ENCODE peak calls at places on chromosomes 7 and 10, in nine cellular contexts. One of them, this sample, is unnamed.

GRCh38 chr10:3132036-3133025 is 40.3 kb downstream of the PITRM1 start:
- DNase-seq in stomach: no peak
- DNase-seq in spleen: peak
- DNase-seq in HepG2: no peak
- DNase-seq in K562: no peak
- DNase-seq in transverse colon: no peak
- DNase-seq in breast epithelium: no peak
- DNase-seq in H1: no peak
- DNase-seq in upper lobe of left lung: no peak
- DNase-seq in this sample: no peak

GRCh38 chr10:3780056-3780765 is 4.8 kb downstream of the KLF6 start:
- DNase-seq in stomach: no peak
- DNase-seq in spleen: peak
- DNase-seq in HepG2: no peak
- DNase-seq in K562: no peak
- DNase-seq in transverse colon: no peak
- DNase-seq in breast epithelium: peak
- DNase-seq in H1: no peak
- DNase-seq in upper lobe of left lung: no peak
- DNase-seq in this sample: no peak

GRCh38 chr7:98394377-98394836 is 6.5 kb downstream of the BAIAP2L1 start:
- DNase-seq in stomach: no peak
- DNase-seq in spleen: no peak
- DNase-seq in HepG2: no peak
- DNase-seq in K562: no peak
- DNase-seq in transverse colon: no peak
- DNase-seq in breast epithelium: no peak
- DNase-seq in H1: no peak
- DNase-seq in upper lobe of left lung: no peak
- DNase-seq in this sample: no peak

GRCh38 chr7:148856891-148857290 is 27.2 kb downstream of the EZH2 start:
- DNase-seq in stomach: no peak
- DNase-seq in spleen: no peak
- DNase-seq in HepG2: no peak
- DNase-seq in K562: peak
- DNase-seq in transverse colon: no peak
- DNase-seq in breast epithelium: no peak
- DNase-seq in H1: no peak
- DNase-seq in upper lobe of left lung: no peak
- DNase-seq in this sample: no peak

GRCh38 chr7:36563706-36564325 is 160.5 kb downstream of the AOAH start:
- DNase-seq in stomach: no peak
- DNase-seq in spleen: no peak
- DNase-seq in HepG2: no peak
- DNase-seq in K562: no peak
- DNase-seq in transverse colon: no peak
- DNase-seq in breast epithelium: no peak
- DNase-seq in H1: no peak
- DNase-seq in upper lobe of left lung: no peak
- DNase-seq in this sample: no peak

GRCh38 chr10:21927601-21928000 is 75.9 kb downstream of the DNAJC1 start:
- DNase-seq in stomach: no peak
- DNase-seq in spleen: no peak
- DNase-seq in HepG2: no peak
- DNase-seq in K562: no peak
- DNase-seq in transverse colon: no peak
- DNase-seq in breast epithelium: no peak
- DNase-seq in H1: no peak
- DNase-seq in upper lobe of left lung: no peak
- DNase-seq in this sample: no peak

GRCh38 chr7:17185690-17186070 is 112.8 kb upstream of the AHR start:
- DNase-seq in stomach: no peak
- DNase-seq in spleen: no peak
- DNase-seq in HepG2: no peak
- DNase-seq in K562: no peak
- DNase-seq in transverse colon: no peak
- DNase-seq in breast epithelium: no peak
- DNase-seq in H1: no peak
- DNase-seq in upper lobe of left lung: no peak
- DNase-seq in this sample: no peak

GRCh38 chr10:49600781-49601400 is 9.2 kb upstream of the SLC18A3 start:
- DNase-seq in stomach: no peak
- DNase-seq in spleen: no peak
- DNase-seq in HepG2: no peak
- DNase-seq in K562: no peak
- DNase-seq in transverse colon: no peak
- DNase-seq in breast epithelium: no peak
- DNase-seq in H1: no peak
- DNase-seq in upper lobe of left lung: no peak
- DNase-seq in this sample: no peak

GRCh38 chr7:54728411-54728810 is 30.6 kb downstream of the SEC61G start:
- DNase-seq in stomach: no peak
- DNase-seq in spleen: no peak
- DNase-seq in HepG2: no peak
- DNase-seq in K562: no peak
- DNase-seq in transverse colon: no peak
- DNase-seq in breast epithelium: no peak
- DNase-seq in H1: no peak
- DNase-seq in upper lobe of left lung: no peak
- DNase-seq in this sample: no peak

GRCh38 chr10:70478191-70479160 is at the start of gene PALD1:
- DNase-seq in stomach: peak
- DNase-seq in spleen: peak
- DNase-seq in HepG2: no peak
- DNase-seq in K562: peak
- DNase-seq in transverse colon: peak
- DNase-seq in breast epithelium: peak
- DNase-seq in H1: peak
- DNase-seq in upper lobe of left lung: peak
- DNase-seq in this sample: peak

GRCh38 chr10:119029613-119030420 is at the start of gene NANOS1:
- DNase-seq in stomach: no peak
- DNase-seq in spleen: peak
- DNase-seq in HepG2: no peak
- DNase-seq in K562: peak
- DNase-seq in transverse colon: no peak
- DNase-seq in breast epithelium: no peak
- DNase-seq in H1: peak
- DNase-seq in upper lobe of left lung: no peak
- DNase-seq in this sample: no peak

GRCh38 chr10:63083904-63084689 is 49.0 kb upstream of the NRBF2 start:
- DNase-seq in stomach: peak
- DNase-seq in spleen: no peak
- DNase-seq in HepG2: peak
- DNase-seq in K562: peak
- DNase-seq in transverse colon: peak
- DNase-seq in breast epithelium: peak
- DNase-seq in H1: no peak
- DNase-seq in upper lobe of left lung: peak
- DNase-seq in this sample: no peak

GRCh38 chr10:126597206-126597605 is 73.3 kb downstream of the C10orf90 start:
- DNase-seq in stomach: no peak
- DNase-seq in spleen: no peak
- DNase-seq in HepG2: no peak
- DNase-seq in K562: no peak
- DNase-seq in transverse colon: no peak
- DNase-seq in breast epithelium: no peak
- DNase-seq in H1: no peak
- DNase-seq in upper lobe of left lung: no peak
- DNase-seq in this sample: no peak

GRCh38 chr7:106376026-106376799 is 91.4 kb upstream of the NAMPT start:
- DNase-seq in stomach: no peak
- DNase-seq in spleen: no peak
- DNase-seq in HepG2: peak
- DNase-seq in K562: no peak
- DNase-seq in transverse colon: no peak
- DNase-seq in breast epithelium: no peak
- DNase-seq in H1: no peak
- DNase-seq in upper lobe of left lung: no peak
- DNase-seq in this sample: no peak

GRCh38 chr10:131676971-131677421 is 223.8 kb upstream of the PPP2R2D start:
- DNase-seq in stomach: no peak
- DNase-seq in spleen: no peak
- DNase-seq in HepG2: no peak
- DNase-seq in K562: no peak
- DNase-seq in transverse colon: no peak
- DNase-seq in breast epithelium: no peak
- DNase-seq in H1: peak
- DNase-seq in upper lobe of left lung: no peak
- DNase-seq in this sample: no peak

GRCh38 chr7:53596230-53596629 is 560.8 kb downstream of the POM121L12 start:
- DNase-seq in stomach: no peak
- DNase-seq in spleen: no peak
- DNase-seq in HepG2: no peak
- DNase-seq in K562: no peak
- DNase-seq in transverse colon: no peak
- DNase-seq in breast epithelium: no peak
- DNase-seq in H1: no peak
- DNase-seq in upper lobe of left lung: no peak
- DNase-seq in this sample: no peak

GRCh38 chr10:69968830-69969229 is 83.8 kb upstream of the MACROH2A2 start:
- DNase-seq in stomach: peak
- DNase-seq in spleen: no peak
- DNase-seq in HepG2: peak
- DNase-seq in K562: peak
- DNase-seq in transverse colon: no peak
- DNase-seq in breast epithelium: peak
- DNase-seq in H1: peak
- DNase-seq in upper lobe of left lung: no peak
- DNase-seq in this sample: no peak

GRCh38 chr10:3735175-3735574 is 49.8 kb downstream of the KLF6 start:
- DNase-seq in stomach: no peak
- DNase-seq in spleen: no peak
- DNase-seq in HepG2: peak
- DNase-seq in K562: no peak
- DNase-seq in transverse colon: no peak
- DNase-seq in breast epithelium: no peak
- DNase-seq in H1: no peak
- DNase-seq in upper lobe of left lung: no peak
- DNase-seq in this sample: no peak

GRCh38 chr7:102284399-102284798 is 2.3 kb upstream of the SH2B2 start:
- DNase-seq in stomach: no peak
- DNase-seq in spleen: no peak
- DNase-seq in HepG2: no peak
- DNase-seq in K562: no peak
- DNase-seq in transverse colon: peak
- DNase-seq in breast epithelium: no peak
- DNase-seq in H1: no peak
- DNase-seq in upper lobe of left lung: no peak
- DNase-seq in this sample: no peak
- TF ChIP-seq POLR2A in stomach: no peak
- TF ChIP-seq POLR2A in spleen: no peak
- TF ChIP-seq POLR2A in HepG2: no peak
- TF ChIP-seq POLR2A in K562: no peak
- TF ChIP-seq POLR2A in transverse colon: no peak
- TF ChIP-seq POLR2A in breast epithelium: no peak
- TF ChIP-seq POLR2A in H1: no peak
- TF ChIP-seq POLR2A in upper lobe of left lung: no peak
- TF ChIP-seq POLR2A in this sample: no peak

GRCh38 chr10:103791858-103792257 is 63.5 kb downstream of the SH3PXD2A start:
- DNase-seq in stomach: no peak
- DNase-seq in spleen: no peak
- DNase-seq in HepG2: no peak
- DNase-seq in K562: no peak
- DNase-seq in transverse colon: no peak
- DNase-seq in breast epithelium: no peak
- DNase-seq in H1: no peak
- DNase-seq in upper lobe of left lung: no peak
- DNase-seq in this sample: no peak
- TF ChIP-seq POLR2AphosphoS5 in stomach: no peak
- TF ChIP-seq POLR2AphosphoS5 in spleen: no peak
- TF ChIP-seq POLR2AphosphoS5 in HepG2: no peak
- TF ChIP-seq POLR2AphosphoS5 in K562: no peak
- TF ChIP-seq POLR2AphosphoS5 in transverse colon: no peak
- TF ChIP-seq POLR2AphosphoS5 in breast epithelium: no peak
- TF ChIP-seq POLR2AphosphoS5 in H1: no peak
- TF ChIP-seq POLR2AphosphoS5 in upper lobe of left lung: no peak
- TF ChIP-seq POLR2AphosphoS5 in this sample: no peak

DNA sequence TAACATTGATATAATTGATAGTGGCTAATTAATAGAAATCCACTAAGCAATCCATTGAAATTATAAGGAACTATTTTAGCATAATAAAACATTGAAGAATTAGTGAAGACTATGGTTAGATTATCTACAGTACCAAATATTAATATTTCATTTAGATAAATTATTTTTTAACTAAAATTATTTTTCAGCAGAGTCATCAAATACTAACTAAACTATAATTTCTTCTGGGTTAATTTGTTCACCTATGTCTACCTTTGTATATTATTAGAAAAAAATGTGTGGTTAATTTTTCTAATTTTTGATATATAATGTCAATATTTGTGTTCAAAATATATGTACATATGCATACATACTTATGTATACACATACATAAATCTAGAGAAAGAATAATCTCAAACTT is 140.2 kb downstream of the KCND2 start:
- DNase-seq in stomach: no peak
- DNase-seq in spleen: no peak
- DNase-seq in HepG2: no peak
- DNase-seq in K562: no peak
- DNase-seq in transverse colon: no peak
- DNase-seq in breast epithelium: no peak
- DNase-seq in H1: no peak
- DNase-seq in upper lobe of left lung: no peak
- DNase-seq in this sample: no peak
- TF ChIP-seq POLR2A in stomach: no peak
- TF ChIP-seq POLR2A in spleen: no peak
- TF ChIP-seq POLR2A in HepG2: no peak
- TF ChIP-seq POLR2A in K562: no peak
- TF ChIP-seq POLR2A in transverse colon: no peak
- TF ChIP-seq POLR2A in breast epithelium: no peak
- TF ChIP-seq POLR2A in H1: no peak
- TF ChIP-seq POLR2A in upper lobe of left lung: no peak
- TF ChIP-seq POLR2A in this sample: no peak

DNA sequence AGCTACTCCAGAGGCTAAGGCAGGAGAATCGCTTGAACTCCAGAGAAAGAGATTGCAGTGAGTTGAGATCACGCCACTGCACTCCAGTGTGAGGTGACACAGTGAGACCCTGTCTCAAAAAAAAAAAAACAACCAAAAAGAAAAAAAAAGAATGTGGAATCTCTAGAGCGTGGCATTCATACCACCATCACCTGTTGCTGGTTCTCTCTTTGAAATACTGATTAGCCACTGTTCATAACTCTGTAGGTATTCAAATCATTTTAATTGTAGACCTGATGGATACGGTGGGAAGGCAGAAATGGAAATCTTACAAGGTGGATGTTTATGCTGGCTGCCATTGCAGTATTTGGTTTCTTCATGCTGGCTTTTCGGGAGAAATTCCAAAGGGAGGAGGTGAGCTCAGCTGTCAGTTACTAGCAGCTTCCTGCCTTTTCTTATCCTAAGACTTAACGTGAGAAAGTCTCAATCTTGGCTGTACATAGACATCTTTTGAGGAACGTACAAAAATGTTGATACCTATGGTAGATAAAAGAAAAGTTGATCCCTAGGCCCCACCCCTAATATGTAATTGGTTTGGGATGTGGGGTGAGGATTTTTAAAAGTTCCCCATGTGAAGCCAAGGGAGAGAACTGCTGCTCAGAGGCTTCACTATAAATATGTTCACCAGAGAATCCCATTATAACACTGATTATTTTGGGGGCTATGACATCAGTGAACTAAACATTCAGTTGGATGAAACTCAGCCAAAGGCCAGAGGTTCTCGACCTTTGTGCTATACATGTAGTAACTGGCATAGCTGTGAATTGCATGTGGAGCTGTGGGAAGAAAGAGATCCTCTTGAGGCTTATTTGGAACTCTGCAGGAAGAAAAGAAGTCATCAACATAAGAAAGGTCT is 26.9 kb upstream of the MKLN1 start:
- DNase-seq in stomach: no peak
- DNase-seq in spleen: no peak
- DNase-seq in HepG2: no peak
- DNase-seq in K562: no peak
- DNase-seq in transverse colon: no peak
- DNase-seq in breast epithelium: no peak
- DNase-seq in H1: no peak
- DNase-seq in upper lobe of left lung: no peak
- DNase-seq in this sample: no peak
- TF ChIP-seq POLR2AphosphoS5 in stomach: no peak
- TF ChIP-seq POLR2AphosphoS5 in spleen: no peak
- TF ChIP-seq POLR2AphosphoS5 in HepG2: no peak
- TF ChIP-seq POLR2AphosphoS5 in K562: no peak
- TF ChIP-seq POLR2AphosphoS5 in transverse colon: no peak
- TF ChIP-seq POLR2AphosphoS5 in breast epithelium: no peak
- TF ChIP-seq POLR2AphosphoS5 in H1: no peak
- TF ChIP-seq POLR2AphosphoS5 in upper lobe of left lung: no peak
- TF ChIP-seq POLR2AphosphoS5 in this sample: no peak

This sample was measured in GM12892.